ENCODE peak calls at places on chromosomes 6 and 20, in eight cellular contexts. E, I, O, G, B, F, K and Y are unnamed samples.

GRCh38 chr6:49556429-49556837 is 6.0 kb downstream of the C6orf141 start:
- DNase-seq in F (no peak), B (no peak), O (peak; percentile 61), K (peak; percentile 49), E (no peak), G (peak; percentile 85), I (peak; percentile 64), Y (no peak)

GRCh38 chr20:1336699-1337387 is 7.9 kb upstream of the SDCBP2 start:
- DNase-seq in I (peak; percentile 35), E (peak; percentile 89), F (peak; percentile 90), O (peak; percentile 65), G (peak; percentile 58), B (no peak), K (no peak), Y (no peak)

GRCh38 chr20:15475483-15475882 is 1097.8 kb downstream of the KIF16B start:
- DNase-seq in F (peak; percentile 28), K (no peak), B (no peak), O (peak; percentile 23), I (no peak), G (peak; percentile 32), E (peak; percentile 76), Y (no peak)

GRCh38 chr6:27752038-27752885 is 159.9 kb downstream of the OR2B2 start:
- DNase-seq in K (peak; percentile 61), O (peak; percentile 74), B (peak; percentile 84), F (peak; percentile 48), G (peak; percentile 63), I (peak; percentile 88), E (peak; percentile 81), Y (peak; percentile 80)

GRCh38 chr20:45462711-45463110 is 6.8 kb upstream of the WFDC2 start:
- DNase-seq in I (no peak), E (no peak), K (no peak), O (no peak), G (no peak), F (no peak), B (no peak), Y (no peak)

GRCh38 chr20:2729251-2729713 is 36.7 kb downstream of the EBF4 start:
- DNase-seq in I (no peak), O (no peak), E (no peak), B (no peak), F (no peak), G (no peak), K (no peak), Y (peak; percentile 44)

GRCh38 chr20:50504231-50504823 is 5.9 kb upstream of the PTPN1 start:
- DNase-seq in O (no peak), I (no peak), B (no peak), G (no peak), K (peak; percentile 45), F (no peak), E (no peak), Y (no peak)

GRCh38 chr6:51027283-51028065 is 208.8 kb downstream of the TFAP2B start:
- DNase-seq in G (no peak), F (no peak), E (no peak), K (no peak), I (no peak), O (no peak), B (no peak), Y (no peak)

GRCh38 chr6:39426057-39426592 is 103.6 kb upstream of the KCNK16 start:
- DNase-seq in B (no peak), O (no peak), F (no peak), I (peak; percentile 83), G (no peak), K (no peak), E (no peak), Y (no peak)

GRCh38 chr6:71499667-71500066 is 211.1 kb downstream of the OGFRL1 start:
- DNase-seq in F (no peak), G (no peak), O (no peak), B (no peak), E (no peak), K (no peak), I (no peak), Y (no peak)

GRCh38 chr6:3619800-3620199 is 131.7 kb downstream of the PXDC1 start:
- DNase-seq in I (no peak), B (no peak), F (no peak), E (no peak), G (no peak), O (no peak), K (no peak), Y (no peak)

GRCh38 chr6:1525364-1526038 is 84.2 kb upstream of the FOXC1 start:
- DNase-seq in O (no peak), B (no peak), G (no peak), I (no peak), K (no peak), E (no peak), F (no peak), Y (no peak)

GRCh38 chr6:112620832-112621569 is 273.9 kb downstream of the RFPL4B start:
- DNase-seq in B (no peak), O (no peak), F (no peak), G (no peak), E (no peak), I (peak; percentile 68), K (peak; percentile 11), Y (no peak)

GRCh38 chr6:74936886-74937285 is 269.0 kb downstream of the COL12A1 start:
- DNase-seq in E (no peak), O (no peak), K (no peak), B (no peak), F (no peak), I (peak; percentile 7), G (no peak), Y (no peak)

GRCh38 chr6:90355965-90356364 is 59.3 kb upstream of the BACH2 start:
- DNase-seq in F (no peak), G (no peak), B (peak; percentile 39), O (no peak), K (no peak), I (no peak), E (no peak), Y (no peak)

GRCh38 chr6:150600302-150601017 is 775 bp downstream of the PLEKHG1 start:
- DNase-seq in I (peak; percentile 75), F (peak; percentile 75), O (peak; percentile 71), E (peak; percentile 95), G (peak; percentile 82), B (peak; percentile 96), K (peak; percentile 44), Y (peak; percentile 14)

GRCh38 chr20:44706371-44707258 is 8.6 kb upstream of the CCN5 start:
- DNase-seq in B (no peak), E (no peak), O (no peak), F (no peak), I (no peak), K (no peak), G (no peak), Y (no peak)

GRCh38 chr6:158645064-158646022 is 800 bp upstream of the DYNLT1 start:
- DNase-seq in G (peak; percentile 21), E (no peak), F (no peak), O (no peak), I (no peak), K (no peak), B (no peak), Y (no peak)

GRCh38 chr6:158646023-158646888 is 1.7 kb upstream of the DYNLT1 start:
- DNase-seq in O (no peak), B (no peak), F (no peak), K (no peak), G (peak; percentile 15), I (no peak), E (no peak), Y (no peak)

GRCh38 chr6:158648682-158649131 is 1.1 kb upstream of the SYTL3 start:
- DNase-seq in G (no peak), I (peak; percentile 92), K (no peak), O (no peak), E (no peak), B (no peak), F (no peak), Y (no peak)

GRCh38 chr6:158647501-158647900 is 2.4 kb upstream of the SYTL3 start:
- DNase-seq in O (no peak), I (peak; percentile 19), K (no peak), B (no peak), F (no peak), G (peak; percentile 4), E (no peak), Y (no peak)

GRCh38 chr6:158649289-158650143 is at the start of gene SYTL3:
- DNase-seq in F (no peak), G (peak; percentile 55), E (peak; percentile 92), O (peak; percentile 24), K (no peak), I (peak; percentile 91), B (no peak), Y (peak; percentile 68)
- H3K4me3 ChIP-seq in F (no peak within 1 kb of the TSS), G (no peak within 1 kb of the TSS), E (peak within 1 kb of the TSS; percentile 1), O (no peak within 1 kb of the TSS), K (no peak within 1 kb of the TSS), I (no peak within 1 kb of the TSS), B (no peak within 1 kb of the TSS), Y (no peak within 1 kb of the TSS)

GRCh38 chr6:46129634-46130505 is at the start of gene ENPP4:
- DNase-seq in I (peak; percentile 85), F (peak; percentile 90), O (peak; percentile 92), G (peak; percentile 89), K (no peak), E (peak; percentile 97), B (peak; percentile 95), Y (peak; percentile 97)

GRCh38 chr6:46128476-46128875 is 1.3 kb upstream of the ENPP4 start:
- DNase-seq in B (no peak), K (no peak), F (no peak), E (no peak), O (no peak), G (no peak), I (no peak), Y (no peak)

GRCh38 chr6:46130665-46131064 is 876 bp downstream of the ENPP4 start:
- DNase-seq in O (no peak), E (no peak), G (no peak), K (no peak), F (no peak), B (no peak), I (no peak), Y (no peak)

GRCh38 chr6:46134216-46134615 is 4.4 kb downstream of the ENPP4 start:
- DNase-seq in B (peak; percentile 78), E (no peak), O (no peak), I (no peak), G (no peak), K (no peak), F (no peak), Y (no peak)

DNA sequence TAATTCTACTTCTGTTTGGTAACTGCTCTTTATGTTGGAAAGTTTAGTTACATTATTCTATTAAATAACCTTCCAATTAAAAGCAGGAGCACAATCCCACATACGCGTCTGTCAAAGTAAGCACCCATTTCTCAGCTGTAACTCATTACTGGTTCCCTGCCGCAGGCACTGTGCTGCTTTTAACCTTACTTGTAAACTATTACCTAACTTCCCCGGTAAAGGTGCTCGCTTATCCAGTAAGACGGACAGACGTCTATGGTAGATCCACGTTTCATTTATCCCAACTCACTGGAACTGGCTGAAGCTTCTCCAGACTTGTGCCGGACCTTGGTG is 522 bp upstream of the ENPP4 start:
- DNase-seq in B (no peak), F (no peak), O (no peak), I (no peak), K (no peak), E (no peak), G (no peak), Y (no peak)
- H3K4me3 ChIP-seq in B (peak overlapping the region; percentile 85), F (peak overlapping the region; percentile 47), O (peak overlapping the region; percentile 37), I (peak overlapping the region; percentile 57), K (no peak overlapping the region), E (peak overlapping the region; percentile 65), G (peak overlapping the region; percentile 64), Y (peak overlapping the region; percentile 99)

GRCh38 chr20:32583581-32584045 is 1.5 kb downstream of the NOL4L start:
- DNase-seq in B (peak; percentile 66), I (no peak), E (no peak), O (no peak), F (no peak), G (no peak), K (no peak), Y (no peak)
- H3K4me3 ChIP-seq in B (peak overlapping the region; percentile 68), I (peak overlapping the region; percentile 50), E (peak overlapping the region; percentile 72), O (peak overlapping the region; percentile 15), F (peak overlapping the region; percentile 37), G (peak overlapping the region; percentile 52), K (peak overlapping the region; percentile 87), Y (peak overlapping the region; percentile 62)

GRCh38 chr6:23518294-23518693 is 607.7 kb upstream of the NRSN1 start:
- DNase-seq in B (no peak), G (no peak), F (no peak), O (no peak), E (no peak), I (no peak), K (no peak), Y (no peak)
- H3K4me3 ChIP-seq in B (no peak overlapping the region), G (no peak overlapping the region), F (no peak overlapping the region), O (no peak overlapping the region), E (no peak overlapping the region), I (no peak overlapping the region), K (no peak overlapping the region), Y (no peak overlapping the region)